ENCODE peak calls at places on chromosomes 5 and 9, in seven cellular contexts. One of them, this sample, is unnamed.

GRCh38 chr9:120655005-120655622 is 59.2 kb downstream of the MEGF9 start:
- DNase-seq in upper lobe of right lung: no peak
- DNase-seq in GM20000: no peak
- DNase-seq in mesothelial cell of epicardium: no peak
- DNase-seq in activated naive CD4-positive, alpha-beta T cell: no peak
- DNase-seq in H7: no peak
- DNase-seq in fibroblast of villous mesenchyme: no peak
- DNase-seq in this sample: no peak

GRCh38 chr9:61666849-61667371 is 477.1 kb downstream of the SPATA31A7 start:
- DNase-seq in activated naive CD4-positive, alpha-beta T cell: no peak
- DNase-seq in upper lobe of right lung: peak; percentile 59
- DNase-seq in H7: no peak
- DNase-seq in GM20000: no peak
- DNase-seq in mesothelial cell of epicardium: no peak
- DNase-seq in fibroblast of villous mesenchyme: no peak
- DNase-seq in this sample: no peak

GRCh38 chr9:90095682-90096081 is 490.9 kb downstream of the GADD45G start:
- DNase-seq in activated naive CD4-positive, alpha-beta T cell: no peak
- DNase-seq in mesothelial cell of epicardium: no peak
- DNase-seq in upper lobe of right lung: no peak
- DNase-seq in H7: peak; percentile 48
- DNase-seq in GM20000: no peak
- DNase-seq in fibroblast of villous mesenchyme: no peak
- DNase-seq in this sample: no peak

GRCh38 chr9:69554945-69555344 is 117.2 kb downstream of the APBA1 start:
- DNase-seq in upper lobe of right lung: no peak
- DNase-seq in H7: no peak
- DNase-seq in fibroblast of villous mesenchyme: peak; percentile 89
- DNase-seq in GM20000: no peak
- DNase-seq in activated naive CD4-positive, alpha-beta T cell: no peak
- DNase-seq in mesothelial cell of epicardium: no peak
- DNase-seq in this sample: no peak

GRCh38 chr9:33737811-33738606 is 57.4 kb upstream of the PRSS3 start:
- DNase-seq in upper lobe of right lung: no peak
- DNase-seq in GM20000: peak; percentile 38
- DNase-seq in mesothelial cell of epicardium: no peak
- DNase-seq in fibroblast of villous mesenchyme: peak; percentile 62
- DNase-seq in activated naive CD4-positive, alpha-beta T cell: no peak
- DNase-seq in H7: peak; percentile 67
- DNase-seq in this sample: no peak

GRCh38 chr5:133581348-133581747 is 31.0 kb downstream of the FSTL4 start:
- DNase-seq in fibroblast of villous mesenchyme: no peak
- DNase-seq in upper lobe of right lung: no peak
- DNase-seq in activated naive CD4-positive, alpha-beta T cell: no peak
- DNase-seq in GM20000: no peak
- DNase-seq in mesothelial cell of epicardium: no peak
- DNase-seq in H7: no peak
- DNase-seq in this sample: no peak

GRCh38 chr9:14768561-14769234 is 46.2 kb upstream of the CER1 start:
- DNase-seq in GM20000: peak; percentile 33
- DNase-seq in H7: peak; percentile 26
- DNase-seq in upper lobe of right lung: no peak
- DNase-seq in fibroblast of villous mesenchyme: peak; percentile 56
- DNase-seq in activated naive CD4-positive, alpha-beta T cell: no peak
- DNase-seq in mesothelial cell of epicardium: no peak
- DNase-seq in this sample: no peak

GRCh38 chr5:149901511-149901910 is 43.1 kb downstream of the PDE6A start:
- DNase-seq in GM20000: no peak
- DNase-seq in fibroblast of villous mesenchyme: no peak
- DNase-seq in upper lobe of right lung: no peak
- DNase-seq in activated naive CD4-positive, alpha-beta T cell: no peak
- DNase-seq in mesothelial cell of epicardium: no peak
- DNase-seq in H7: no peak
- DNase-seq in this sample: no peak

GRCh38 chr5:123089572-123089970 is 530 bp downstream of the PRDM6 start:
- DNase-seq in GM20000: peak; percentile 41
- DNase-seq in activated naive CD4-positive, alpha-beta T cell: no peak
- DNase-seq in upper lobe of right lung: no peak
- DNase-seq in mesothelial cell of epicardium: no peak
- DNase-seq in H7: peak; percentile 84
- DNase-seq in fibroblast of villous mesenchyme: peak; percentile 47
- DNase-seq in this sample: no peak

GRCh38 chr9:87337335-87338074 is 160.2 kb upstream of the DAPK1 start:
- DNase-seq in upper lobe of right lung: no peak
- DNase-seq in H7: peak; percentile 44
- DNase-seq in fibroblast of villous mesenchyme: peak; percentile 47
- DNase-seq in activated naive CD4-positive, alpha-beta T cell: no peak
- DNase-seq in GM20000: no peak
- DNase-seq in mesothelial cell of epicardium: no peak
- DNase-seq in this sample: no peak

GRCh38 chr9:94804917-94805544 is 78.5 kb downstream of the AOPEP start:
- DNase-seq in mesothelial cell of epicardium: no peak
- DNase-seq in activated naive CD4-positive, alpha-beta T cell: no peak
- DNase-seq in upper lobe of right lung: no peak
- DNase-seq in fibroblast of villous mesenchyme: no peak
- DNase-seq in H7: no peak
- DNase-seq in GM20000: no peak
- DNase-seq in this sample: no peak

GRCh38 chr5:131977212-131977604 is 31.7 kb upstream of the MEIKIN start:
- DNase-seq in upper lobe of right lung: peak; percentile 40
- DNase-seq in mesothelial cell of epicardium: no peak
- DNase-seq in GM20000: no peak
- DNase-seq in H7: no peak
- DNase-seq in activated naive CD4-positive, alpha-beta T cell: no peak
- DNase-seq in fibroblast of villous mesenchyme: no peak
- DNase-seq in this sample: no peak

GRCh38 chr9:128529191-128529590 is 23.2 kb upstream of the SPTAN1 start:
- DNase-seq in mesothelial cell of epicardium: no peak
- DNase-seq in activated naive CD4-positive, alpha-beta T cell: no peak
- DNase-seq in GM20000: no peak
- DNase-seq in upper lobe of right lung: no peak
- DNase-seq in H7: no peak
- DNase-seq in fibroblast of villous mesenchyme: peak; percentile 34
- DNase-seq in this sample: no peak

GRCh38 chr5:56066931-56067450 is 72.2 kb upstream of the IL6ST start:
- DNase-seq in activated naive CD4-positive, alpha-beta T cell: no peak
- DNase-seq in upper lobe of right lung: no peak
- DNase-seq in fibroblast of villous mesenchyme: no peak
- DNase-seq in GM20000: no peak
- DNase-seq in mesothelial cell of epicardium: no peak
- DNase-seq in H7: no peak
- DNase-seq in this sample: no peak

GRCh38 chr5:41751867-41752266 is 118.4 kb downstream of the OXCT1 start:
- DNase-seq in GM20000: no peak
- DNase-seq in upper lobe of right lung: no peak
- DNase-seq in fibroblast of villous mesenchyme: no peak
- DNase-seq in activated naive CD4-positive, alpha-beta T cell: no peak
- DNase-seq in H7: no peak
- DNase-seq in mesothelial cell of epicardium: no peak
- DNase-seq in this sample: no peak

GRCh38 chr5:59829389-59829788 is 64.1 kb downstream of the PDE4D start:
- DNase-seq in GM20000: no peak
- DNase-seq in fibroblast of villous mesenchyme: peak; percentile 89
- DNase-seq in activated naive CD4-positive, alpha-beta T cell: no peak
- DNase-seq in upper lobe of right lung: no peak
- DNase-seq in mesothelial cell of epicardium: no peak
- DNase-seq in H7: no peak
- DNase-seq in this sample: no peak

GRCh38 chr9:29199975-29200374 is 1626.7 kb upstream of the C9orf72 start:
- DNase-seq in mesothelial cell of epicardium: no peak
- DNase-seq in H7: no peak
- DNase-seq in activated naive CD4-positive, alpha-beta T cell: no peak
- DNase-seq in upper lobe of right lung: no peak
- DNase-seq in GM20000: no peak
- DNase-seq in fibroblast of villous mesenchyme: no peak
- DNase-seq in this sample: no peak

GRCh38 chr5:158435161-158435616 is 576.2 kb upstream of the CLINT1 start:
- DNase-seq in upper lobe of right lung: no peak
- DNase-seq in mesothelial cell of epicardium: no peak
- DNase-seq in GM20000: peak; percentile 36
- DNase-seq in fibroblast of villous mesenchyme: no peak
- DNase-seq in H7: no peak
- DNase-seq in activated naive CD4-positive, alpha-beta T cell: no peak
- DNase-seq in this sample: no peak

This sample was measured in GOT3.